ENCODE peak calls at places on chromosomes 11 and 22, in eight cellular contexts. B is OCI-LY7; N is activated effector memory CD4-positive, alpha-beta T cell treated with Interleukin-2 at 50 U/mL for 16 hours; R is activated T-helper 1 cell treated with anti-CD3 and anti-CD28 coated beads, Interleukin-12 subunit alpha, Interleukin-12 subunit beta, Interleukin-2, Interleukin-4 antibody, amounts not matched to agents 30 ng/mL and 10 ng/mL and 1 ng/mL, durations not matched to agents 14 hours and 24 hours and 36 hours; Y is RCC 7860; V is amygdala; A is HuH-7; G is astrocyte of the spinal cord. H is an unnamed sample.

GRCh38 chr11:2663506-2663905 is 36.3 kb downstream of the KCNQ1OT1 start:
- DNase-seq in B (no peak), N (no peak), R (no peak), Y (no peak), V (no peak), A (no peak), G (no peak), H (no peak)

GRCh38 chr11:116334596-116334995 is 438.2 kb downstream of the BUD13 start:
- DNase-seq in B (no peak), N (no peak), R (no peak), Y (no peak), V (no peak), A (no peak), G (no peak), H (no peak)

GRCh38 chr11:115660072-115660805 is 156.0 kb upstream of the CADM1 start:
- DNase-seq in B (no peak), N (no peak), R (no peak), Y (no peak), V (no peak), A (no peak), G (no peak), H (no peak)

GRCh38 chr11:115238086-115238485 is 266.1 kb downstream of the CADM1 start:
- DNase-seq in B (no peak), N (no peak), R (no peak), Y (no peak), V (no peak), A (no peak), G (no peak), H (no peak)

GRCh38 chr11:125954945-125955640 is 9.2 kb downstream of the VSIG10L2 start:
- DNase-seq in B (no peak), N (no peak), R (no peak), Y (no peak), V (no peak), A (no peak), G (no peak), H (no peak)

GRCh38 chr11:17117262-17117661 is 39.8 kb upstream of the RPS13 start:
- DNase-seq in B (no peak), N (no peak), R (no peak), Y (no peak), V (no peak), A (no peak), G (no peak), H (no peak)

GRCh38 chr11:28793282-28793738 is 685.1 kb downstream of the METTL15 start:
- DNase-seq in B (no peak), N (no peak), R (no peak), Y (no peak), V (no peak), A (no peak), G (no peak), H (no peak)

GRCh38 chr11:9214765-9215164 is 50.4 kb downstream of the DENND5A start:
- DNase-seq in B (no peak), N (no peak), R (no peak), Y (no peak), V (no peak), A (no peak), G (peak), H (no peak)

GRCh38 chr11:22742149-22742548 is 75.7 kb downstream of the GAS2 start:
- DNase-seq in B (no peak), N (no peak), R (no peak), Y (no peak), V (no peak), A (no peak), G (no peak), H (no peak)

GRCh38 chr22:17266261-17266971 is 47.2 kb upstream of the ADA2 start:
- DNase-seq in B (no peak), N (no peak), R (peak), Y (no peak), V (peak), A (peak), G (peak), H (peak)

GRCh38 chr11:13152736-13153541 is 124.7 kb upstream of the BMAL1 start:
- DNase-seq in B (no peak), N (no peak), R (no peak), Y (peak), V (no peak), A (no peak), G (peak), H (no peak)

GRCh38 chr11:61978703-61979661 is 11.5 kb upstream of the FTH1 start:
- DNase-seq in B (no peak), N (no peak), R (no peak), Y (no peak), V (no peak), A (no peak), G (peak), H (peak)

GRCh38 chr11:13135385-13136271 is 126.5 kb downstream of the RASSF10 start:
- DNase-seq in B (no peak), N (no peak), R (no peak), Y (peak), V (peak), A (peak), G (peak), H (no peak)

GRCh38 chr22:44721206-44721605 is 19.2 kb downstream of the PRR5 start:
- DNase-seq in B (peak), N (no peak), R (no peak), Y (no peak), V (no peak), A (no peak), G (peak), H (no peak)

GRCh38 chr22:37545703-37546435 is 14.4 kb upstream of the CDC42EP1 start:
- DNase-seq in B (no peak), N (no peak), R (no peak), Y (no peak), V (no peak), A (peak), G (peak), H (peak)

GRCh38 chr11:62018978-62019664 is 51.7 kb upstream of the FTH1 start:
- DNase-seq in B (no peak), N (no peak), R (no peak), Y (no peak), V (no peak), A (no peak), G (no peak), H (no peak)

GRCh38 chr22:25746012-25746373 is 4.0 kb downstream of the MYO18B start:
- DNase-seq in B (no peak), N (no peak), R (no peak), Y (peak), V (no peak), A (no peak), G (peak), H (no peak)

GRCh38 chr11:97888641-97889040 is 1132.1 kb upstream of the CNTN5 start:
- DNase-seq in B (no peak), N (no peak), R (no peak), Y (no peak), V (no peak), A (no peak), G (no peak), H (no peak)

GRCh38 chr11:9330387-9331384 is 16.3 kb upstream of the TMEM41B start:
- DNase-seq in B (no peak), N (no peak), R (no peak), Y (no peak), V (no peak), A (no peak), G (peak), H (no peak)

GRCh38 chr11:1390603-1391164 is 950 bp downstream of the BRSK2 start:
- DNase-seq in B (no peak), N (no peak), R (no peak), Y (no peak), V (peak), A (peak), G (no peak), H (peak)

GRCh38 chr11:126061707-126062678 is 673 bp downstream of the CDON start:
- DNase-seq in B (peak), N (peak), R (no peak), Y (no peak), V (no peak), A (peak), G (peak), H (peak)

GRCh38 chr11:87374206-87374793 is 336.6 kb downstream of the TMEM135 start:
- DNase-seq in B (no peak), N (no peak), R (no peak), Y (no peak), V (no peak), A (no peak), G (no peak), H (no peak)

GRCh38 chr11:9969068-9969467 is 305.2 kb downstream of the SWAP70 start:
- DNase-seq in B (no peak), N (no peak), R (no peak), Y (no peak), V (no peak), A (no peak), G (no peak), H (no peak)

GRCh38 chr11:27319065-27319464 is 44.0 kb downstream of the CCDC34 start:
- DNase-seq in B (no peak), N (no peak), R (no peak), Y (peak), V (no peak), A (no peak), G (peak), H (no peak)

GRCh38 chr22:45218974-45219373 is 21.7 kb downstream of the KIAA0930 start:
- DNase-seq in B (peak), N (no peak), R (no peak), Y (peak), V (no peak), A (no peak), G (no peak), H (no peak)

GRCh38 chr11:100866453-100866852 is 179.4 kb downstream of the ARHGAP42 start:
- DNase-seq in B (peak), N (no peak), R (no peak), Y (no peak), V (no peak), A (no peak), G (no peak), H (no peak)

GRCh38 chr11:108511851-108512474 is 13.8 kb upstream of the POGLUT3 start:
- DNase-seq in B (no peak), N (no peak), R (no peak), Y (peak), V (no peak), A (no peak), G (peak), H (no peak)

GRCh38 chr11:1511937-1512496 is 25.4 kb upstream of the MOB2 start:
- DNase-seq in B (no peak), N (no peak), R (no peak), Y (no peak), V (no peak), A (no peak), G (no peak), H (no peak)

GRCh38 chr22:37918580-37919274 is 12.6 kb downstream of the MICALL1 start:
- DNase-seq in B (peak), N (no peak), R (no peak), Y (no peak), V (no peak), A (no peak), G (no peak), H (no peak)

GRCh38 chr11:76578655-76579046 is 91.9 kb downstream of the LRRC32 start:
- DNase-seq in B (no peak), N (no peak), R (no peak), Y (no peak), V (no peak), A (no peak), G (peak), H (peak)

GRCh38 chr11:47350315-47350714 is 2.2 kb downstream of the MYBPC3 start:
- DNase-seq in B (no peak), N (no peak), R (no peak), Y (no peak), V (no peak), A (no peak), G (no peak), H (no peak)